ENCODE peak calls at places on chromosomes 16 and 17, in four cellular contexts. One of them, this sample, is unnamed.

GRCh38 chr16:46859719-46860152 is 24.4 kb upstream of the GPT2 start:
- DNase-seq in PC-9: peak; percentile 84
- DNase-seq in mammary epithelial cell: peak; percentile 95
- DNase-seq in fibroblast of lung: peak; percentile 86
- DNase-seq in this sample: peak; percentile 97

GRCh38 chr17:45791935-45792334 is 7.8 kb downstream of the CRHR1 start:
- DNase-seq in PC-9: peak; percentile 64
- DNase-seq in mammary epithelial cell: peak; percentile 9
- DNase-seq in fibroblast of lung: no peak
- DNase-seq in this sample: no peak

GRCh38 chr17:15510361-15510760 is 42.9 kb upstream of the CDRT4 start:
- DNase-seq in PC-9: no peak
- DNase-seq in mammary epithelial cell: peak; percentile 50
- DNase-seq in fibroblast of lung: peak; percentile 88
- DNase-seq in this sample: peak; percentile 88

GRCh38 chr16:86798247-86799041 is 220.1 kb downstream of the FOXL1 start:
- DNase-seq in PC-9: no peak
- DNase-seq in mammary epithelial cell: peak; percentile 19
- DNase-seq in fibroblast of lung: peak; percentile 66
- DNase-seq in this sample: peak; percentile 10

GRCh38 chr16:83356266-83356665 is 451.5 kb upstream of the HSBP1 start:
- DNase-seq in PC-9: no peak
- DNase-seq in mammary epithelial cell: peak; percentile 83
- DNase-seq in fibroblast of lung: peak; percentile 71
- DNase-seq in this sample: peak; percentile 78

GRCh38 chr16:15988268-15989013 is 39.0 kb downstream of the ABCC1 start:
- DNase-seq in PC-9: no peak
- DNase-seq in mammary epithelial cell: no peak
- DNase-seq in fibroblast of lung: peak; percentile 56
- DNase-seq in this sample: no peak

GRCh38 chr16:7321661-7322060 is 11.0 kb upstream of the RBFOX1 start:
- DNase-seq in PC-9: no peak
- DNase-seq in mammary epithelial cell: no peak
- DNase-seq in fibroblast of lung: no peak
- DNase-seq in this sample: no peak

GRCh38 chr17:68944435-68945035 is 10.7 kb downstream of the ABCA8 start:
- DNase-seq in PC-9: no peak
- DNase-seq in mammary epithelial cell: no peak
- DNase-seq in fibroblast of lung: no peak
- DNase-seq in this sample: no peak

GRCh38 chr17:80080081-80080480 is 21.3 kb upstream of the GAA start:
- DNase-seq in PC-9: no peak
- DNase-seq in mammary epithelial cell: no peak
- DNase-seq in fibroblast of lung: peak; percentile 52
- DNase-seq in this sample: peak; percentile 31

GRCh38 chr17:46192484-46193245 is 564 bp downstream of the KANSL1 start:
- DNase-seq in PC-9: peak; percentile 43
- DNase-seq in mammary epithelial cell: peak; percentile 50
- DNase-seq in fibroblast of lung: peak; percentile 72
- DNase-seq in this sample: peak; percentile 90

GRCh38 chr17:72100445-72100844 is 20.4 kb upstream of the SOX9 start:
- DNase-seq in PC-9: no peak
- DNase-seq in mammary epithelial cell: no peak
- DNase-seq in fibroblast of lung: no peak
- DNase-seq in this sample: no peak

GRCh38 chr17:81033535-81034167 is 1.3 kb upstream of the BAIAP2 start:
- DNase-seq in PC-9: no peak
- DNase-seq in mammary epithelial cell: no peak
- DNase-seq in fibroblast of lung: no peak
- DNase-seq in this sample: no peak

DNA sequence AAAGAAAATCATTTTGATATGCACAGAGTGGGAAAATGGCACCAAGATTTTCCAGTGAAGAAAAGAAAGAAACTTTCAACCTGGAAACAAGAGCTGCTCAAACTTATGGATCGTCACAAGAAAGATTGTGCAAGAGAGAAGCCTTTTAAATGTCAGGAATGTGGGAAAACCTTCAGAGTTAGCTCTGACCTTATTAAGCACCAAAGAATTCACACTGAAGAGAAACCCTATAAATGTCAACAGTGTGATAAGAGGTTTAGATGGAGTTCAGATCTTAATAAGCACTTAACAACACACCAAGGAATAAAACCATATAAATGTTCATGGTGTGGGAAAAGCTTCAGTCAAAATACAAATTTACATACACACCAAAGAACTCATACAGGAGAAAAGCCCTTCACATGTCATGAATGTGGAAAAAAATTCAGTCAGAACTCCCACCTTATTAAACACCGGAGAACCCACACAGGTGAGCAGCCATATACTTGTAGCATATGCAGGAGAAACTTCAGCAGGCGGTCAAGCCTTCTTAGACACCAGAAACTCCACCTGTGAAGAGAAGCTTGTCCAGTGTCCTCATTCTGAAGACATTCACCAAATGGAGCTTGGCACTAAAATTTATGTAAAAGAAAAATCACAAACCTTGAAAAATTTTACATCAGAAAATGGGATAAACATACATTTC is 12.2 kb downstream of the ZNF75A start:
- DNase-seq in PC-9: no peak
- DNase-seq in mammary epithelial cell: no peak
- DNase-seq in fibroblast of lung: peak; percentile 18
- DNase-seq in this sample: peak; percentile 10
- H3K9me3 ChIP-seq in PC-9: peaks cover 61% of the 10 kb centered on the region
- H3K9me3 ChIP-seq in mammary epithelial cell: peaks cover 53% of the 10 kb centered on the region
- H3K9me3 ChIP-seq in fibroblast of lung: peaks cover 7% of the 10 kb centered on the region
- H3K9me3 ChIP-seq in this sample: peaks cover 26% of the 10 kb centered on the region

GRCh38 chr17:42699415-42699740 is 17.0 kb downstream of the CNTNAP1 start:
- DNase-seq in PC-9: no peak
- DNase-seq in mammary epithelial cell: no peak
- DNase-seq in fibroblast of lung: no peak
- DNase-seq in this sample: no peak

GRCh38 chr17:42695500-42695899 is 13.2 kb downstream of the CNTNAP1 start:
- DNase-seq in PC-9: no peak
- DNase-seq in mammary epithelial cell: no peak
- DNase-seq in fibroblast of lung: no peak
- DNase-seq in this sample: no peak

GRCh38 chr17:42694524-42694923 is 12.2 kb downstream of the CNTNAP1 start:
- DNase-seq in PC-9: no peak
- DNase-seq in mammary epithelial cell: no peak
- DNase-seq in fibroblast of lung: no peak
- DNase-seq in this sample: no peak

GRCh38 chr17:42698736-42699414 is 16.5 kb downstream of the CNTNAP1 start:
- DNase-seq in PC-9: no peak
- DNase-seq in mammary epithelial cell: no peak
- DNase-seq in fibroblast of lung: peak; percentile 75
- DNase-seq in this sample: peak; percentile 76

GRCh38 chr17:42697108-42697811 is 14.9 kb downstream of the CNTNAP1 start:
- DNase-seq in PC-9: no peak
- DNase-seq in mammary epithelial cell: no peak
- DNase-seq in fibroblast of lung: no peak
- DNase-seq in this sample: no peak
- H2AFZ ChIP-seq in PC-9: no peak overlapping the region
- H2AFZ ChIP-seq in mammary epithelial cell: no peak overlapping the region
- H2AFZ ChIP-seq in fibroblast of lung: no peak overlapping the region
- H2AFZ ChIP-seq in this sample: no peak overlapping the region

DNA sequence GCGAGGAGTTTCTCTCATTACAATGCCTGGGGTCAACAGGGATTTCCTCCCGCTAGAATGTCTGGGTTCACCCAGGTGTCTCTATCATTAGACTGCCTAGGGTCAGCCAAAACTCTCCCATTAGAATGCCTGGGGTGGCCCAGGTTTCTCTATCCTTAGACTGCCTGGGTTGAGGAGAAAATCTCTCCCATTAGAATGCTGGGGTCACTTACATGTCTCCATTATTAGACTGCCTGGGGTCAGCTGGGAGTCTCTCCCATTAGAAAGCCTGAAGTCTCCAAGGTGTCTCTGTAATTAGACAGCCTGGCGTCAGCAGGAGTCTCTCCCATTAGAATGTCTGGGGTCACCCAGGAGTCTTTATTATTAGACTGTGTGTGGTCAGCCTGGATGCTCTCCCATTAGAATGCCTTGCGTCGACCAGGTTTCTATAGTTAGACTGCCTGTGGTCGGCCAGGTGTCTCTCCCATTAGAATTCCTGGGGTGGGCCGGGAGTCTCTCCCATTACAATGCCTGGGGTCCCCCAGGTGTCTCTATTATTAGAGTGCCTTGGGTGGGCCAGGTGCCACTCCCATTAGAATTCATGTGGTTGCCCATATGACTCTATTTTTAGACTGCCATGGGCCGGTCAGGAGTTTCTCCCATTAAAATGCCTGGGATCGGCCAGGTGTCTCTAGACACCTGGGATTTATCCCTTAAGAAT is 2272.1 kb downstream of the TP53TG3F start:
- DNase-seq in PC-9: no peak
- DNase-seq in mammary epithelial cell: no peak
- DNase-seq in fibroblast of lung: no peak
- DNase-seq in this sample: no peak
- H3K9me3 ChIP-seq in PC-9: no peaks in the 10 kb centered on the region
- H3K9me3 ChIP-seq in mammary epithelial cell: peaks cover 24% of the 10 kb centered on the region
- H3K9me3 ChIP-seq in fibroblast of lung: no peaks in the 10 kb centered on the region
- H3K9me3 ChIP-seq in this sample: no peaks in the 10 kb centered on the region

DNA sequence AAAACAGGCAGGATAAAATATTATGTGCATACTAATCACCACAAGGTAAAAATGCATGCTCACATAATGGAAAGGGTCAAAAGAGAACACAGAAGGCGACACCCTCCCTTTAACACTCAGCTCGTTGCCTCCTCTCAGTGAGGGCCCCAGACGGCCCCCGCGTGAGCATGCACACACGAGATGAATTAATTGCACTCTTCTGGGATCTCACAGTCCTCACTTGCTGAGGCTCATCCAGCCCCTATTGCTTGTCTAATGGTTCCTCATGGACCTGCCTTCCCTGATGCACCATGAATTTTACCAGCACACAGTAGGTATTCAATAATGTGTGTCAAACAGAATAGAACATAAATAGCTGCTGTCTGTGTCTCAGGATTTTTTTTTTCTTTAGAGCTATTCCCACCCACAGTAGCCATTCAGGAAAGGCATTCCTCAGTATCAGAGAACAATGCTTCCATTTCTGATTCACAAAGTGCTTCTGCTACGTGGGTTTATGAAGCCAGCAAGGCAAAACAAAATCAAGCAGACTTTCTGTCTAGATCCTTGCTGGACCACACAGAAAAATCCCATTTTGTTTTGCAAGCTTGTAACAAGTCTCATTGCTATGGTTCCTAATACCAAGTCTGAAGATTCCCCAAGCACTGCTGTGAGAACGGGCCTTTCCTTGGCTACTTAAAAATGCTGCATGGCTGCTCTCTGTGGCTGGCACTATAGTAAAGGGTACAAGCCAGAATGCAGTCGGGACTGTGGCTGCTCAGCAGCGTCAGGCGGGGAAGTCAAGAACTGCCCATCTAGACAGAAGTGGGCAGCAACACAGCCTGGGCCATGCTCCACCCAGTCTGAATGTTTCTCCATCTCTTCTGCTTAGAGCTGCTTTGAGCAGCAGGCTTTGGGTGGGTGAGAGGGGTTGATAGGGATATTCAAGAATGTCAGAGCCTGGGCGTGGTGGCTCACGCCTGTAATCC is 43.5 kb downstream of the TOM1L2 start:
- DNase-seq in PC-9: no peak
- DNase-seq in mammary epithelial cell: no peak
- DNase-seq in fibroblast of lung: peak; percentile 75
- DNase-seq in this sample: peak; percentile 54
- H2AFZ ChIP-seq in PC-9: no peak overlapping the region
- H2AFZ ChIP-seq in mammary epithelial cell: no peak overlapping the region
- H2AFZ ChIP-seq in fibroblast of lung: no peak overlapping the region
- H2AFZ ChIP-seq in this sample: peak overlapping the region; percentile 23

DNA sequence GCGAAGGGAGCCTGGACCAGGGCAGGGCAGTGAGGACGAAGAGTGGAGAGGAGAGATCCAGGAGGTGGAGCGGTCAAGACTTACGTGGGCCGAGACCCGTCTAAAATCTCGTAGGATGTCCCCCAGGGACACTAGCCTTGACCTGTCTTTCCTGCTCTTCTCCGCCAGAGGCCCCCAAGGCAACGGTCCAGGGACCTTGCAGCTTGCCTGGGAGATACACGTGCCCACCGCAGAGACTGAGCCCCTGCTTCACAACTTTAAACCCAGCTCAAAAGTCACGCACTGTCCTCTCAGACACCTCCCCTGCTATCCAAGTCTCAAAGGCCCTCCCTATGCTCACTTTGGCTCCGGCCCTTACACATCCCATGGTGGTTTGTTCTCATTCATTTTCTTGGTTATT is 9.4 kb downstream of the TIGD7 start:
- DNase-seq in PC-9: no peak
- DNase-seq in mammary epithelial cell: no peak
- DNase-seq in fibroblast of lung: no peak
- DNase-seq in this sample: no peak
- H3K9me3 ChIP-seq in PC-9: peaks cover 62% of the 10 kb centered on the region
- H3K9me3 ChIP-seq in mammary epithelial cell: peaks cover 47% of the 10 kb centered on the region
- H3K9me3 ChIP-seq in fibroblast of lung: peaks cover 10% of the 10 kb centered on the region
- H3K9me3 ChIP-seq in this sample: no peaks in the 10 kb centered on the region

GRCh38 chr17:19364699-19365498 is 2.4 kb upstream of the B9D1 start:
- DNase-seq in PC-9: no peak
- DNase-seq in mammary epithelial cell: peak; percentile 23
- DNase-seq in fibroblast of lung: peak; percentile 57
- DNase-seq in this sample: peak; percentile 51

GRCh38 chr17:19365833-19366636 is 3.5 kb upstream of the B9D1 start:
- DNase-seq in PC-9: no peak
- DNase-seq in mammary epithelial cell: no peak
- DNase-seq in fibroblast of lung: no peak
- DNase-seq in this sample: no peak

GRCh38 chr17:19365499-19365817 is 2.9 kb upstream of the B9D1 start:
- DNase-seq in PC-9: no peak
- DNase-seq in mammary epithelial cell: no peak
- DNase-seq in fibroblast of lung: no peak
- DNase-seq in this sample: no peak

GRCh38 chr17:19368119-19368660 is 5.7 kb upstream of the B9D1 start:
- DNase-seq in PC-9: no peak
- DNase-seq in mammary epithelial cell: no peak
- DNase-seq in fibroblast of lung: peak; percentile 23
- DNase-seq in this sample: no peak

GRCh38 chr17:19366637-19366972 is 4.1 kb upstream of the B9D1 start:
- DNase-seq in PC-9: no peak
- DNase-seq in mammary epithelial cell: no peak
- DNase-seq in fibroblast of lung: no peak
- DNase-seq in this sample: no peak
- H2AFZ ChIP-seq in PC-9: no peak overlapping the region
- H2AFZ ChIP-seq in mammary epithelial cell: no peak overlapping the region
- H2AFZ ChIP-seq in fibroblast of lung: no peak overlapping the region
- H2AFZ ChIP-seq in this sample: no peak overlapping the region

GRCh38 chr16:35792516-35793285 is 2333.3 kb downstream of the TP53TG3F start:
- DNase-seq in PC-9: no peak
- DNase-seq in mammary epithelial cell: no peak
- DNase-seq in fibroblast of lung: no peak
- DNase-seq in this sample: no peak

GRCh38 chr16:35788381-35788780 is 2329.0 kb downstream of the TP53TG3F start:
- DNase-seq in PC-9: no peak
- DNase-seq in mammary epithelial cell: no peak
- DNase-seq in fibroblast of lung: no peak
- DNase-seq in this sample: no peak
- H3K9me3 ChIP-seq in PC-9: no peaks in the 10 kb centered on the region
- H3K9me3 ChIP-seq in mammary epithelial cell: peaks cover 63% of the 10 kb centered on the region
- H3K9me3 ChIP-seq in fibroblast of lung: no peaks in the 10 kb centered on the region
- H3K9me3 ChIP-seq in this sample: no peaks in the 10 kb centered on the region

This sample was measured in GM23248.